ENCODE peak calls at places on chromosomes 2 and 18, in six cellular contexts. V is A549, U is K562, Y is H1, H is stomach, R is transverse colon. O is an unnamed sample.

GRCh38 chr2:17416891-17417391 is 101.3 kb downstream of the RAD51AP2 start:
- DNase-seq in R (no peak), H (no peak), V (no peak), Y (no peak), U (no peak), O (no peak)

GRCh38 chr2:231887756-231888155 is 38.4 kb downstream of the NPPC start:
- DNase-seq in H (no peak), Y (no peak), U (no peak), V (no peak), R (no peak), O (no peak)

GRCh38 chr2:238866656-238867277 is 18.9 kb downstream of the TWIST2 start:
- DNase-seq in R (no peak), U (no peak), H (no peak), Y (no peak), V (no peak), O (no peak)

GRCh38 chr2:667332-668000 is 9.7 kb downstream of the TMEM18 start:
- DNase-seq in V (peak), R (no peak), H (no peak), U (peak), Y (no peak), O (no peak)

GRCh38 chr2:7672027-7672684 is 754.9 kb downstream of the RNF144A start:
- DNase-seq in V (peak), U (peak), R (peak), Y (peak), H (peak), O (no peak)

GRCh38 chr2:111618953-111619902 is 264.8 kb downstream of the ANAPC1 start:
- DNase-seq in U (no peak), R (no peak), Y (no peak), H (no peak), V (peak), O (no peak)

GRCh38 chr2:183078467-183079334 is at the start of gene DUSP19:
- DNase-seq in H (peak), Y (peak), R (peak), U (peak), V (peak), O (peak)

GRCh38 chr2:242031481-242032019 is 162.0 kb downstream of the RTP5 start:
- DNase-seq in H (no peak), U (no peak), V (no peak), Y (peak), R (no peak), O (peak)

GRCh38 chr18:74899554-74899953 is 301.9 kb downstream of the ZNF407 start:
- DNase-seq in R (no peak), V (no peak), Y (no peak), U (no peak), H (peak), O (peak)

GRCh38 chr2:46647041-46647440 is 167.7 kb downstream of the TMEM247 start:
- DNase-seq in V (no peak), Y (peak), U (no peak), R (no peak), H (no peak), O (no peak)

GRCh38 chr2:133247613-133248012 is 320.6 kb downstream of the NCKAP5 start:
- DNase-seq in V (no peak), H (no peak), Y (no peak), R (no peak), U (no peak), O (no peak)

GRCh38 chr2:216210711-216211131 is 101.6 kb downstream of the XRCC5 start:
- DNase-seq in U (no peak), H (no peak), R (no peak), Y (no peak), V (no peak), O (no peak)

GRCh38 chr2:88059979-88060906 is 4.7 kb upstream of the KRCC1 start:
- DNase-seq in V (peak), H (no peak), R (no peak), Y (no peak), U (peak), O (no peak)

GRCh38 chr2:210477496-210477895 is 937 bp upstream of the LANCL1 start:
- DNase-seq in Y (peak), U (peak), H (no peak), R (no peak), V (peak), O (peak)

GRCh38 chr18:32542221-32542798 is 71.6 kb upstream of the GAREM1 start:
- DNase-seq in V (no peak), Y (no peak), U (no peak), R (no peak), H (no peak), O (no peak)

GRCh38 chr2:30385327-30385726 is 61.7 kb upstream of the LCLAT1 start:
- DNase-seq in R (no peak), U (no peak), Y (peak), H (no peak), V (peak), O (no peak)

GRCh38 chr2:172440795-172441194 is 13.4 kb downstream of the ITGA6 start:
- DNase-seq in R (no peak), Y (no peak), H (no peak), U (no peak), V (peak), O (no peak)

GRCh38 chr2:120540719-120541552 is 194.7 kb upstream of the GLI2 start:
- DNase-seq in U (no peak), R (no peak), H (no peak), Y (no peak), V (no peak), O (no peak)

GRCh38 chr2:159913897-159914296 is 115.9 kb upstream of the CD302 start:
- DNase-seq in R (no peak), V (no peak), H (no peak), Y (no peak), U (no peak), O (no peak)

GRCh38 chr2:241489733-241490443 is 18.5 kb downstream of the STK25 start:
- DNase-seq in U (peak), Y (peak), H (peak), R (peak), V (no peak), O (no peak)

GRCh38 chr18:25278415-25278814 is 73.6 kb downstream of the ZNF521 start:
- DNase-seq in R (no peak), H (no peak), V (no peak), U (no peak), Y (no peak), O (no peak)

GRCh38 chr2:62586981-62587380 is 81.0 kb upstream of the TMEM17 start:
- DNase-seq in V (no peak), H (no peak), R (no peak), Y (no peak), U (no peak), O (no peak)

GRCh38 chr2:25063876-25064660 is 22.2 kb downstream of the EFR3B start:
- DNase-seq in V (no peak), U (no peak), H (no peak), Y (no peak), R (no peak), O (no peak)

GRCh38 chr18:57980573-57981348 is 63.3 kb upstream of the NEDD4L start:
- DNase-seq in U (no peak), R (no peak), H (no peak), V (no peak), Y (no peak), O (no peak)

DNA sequence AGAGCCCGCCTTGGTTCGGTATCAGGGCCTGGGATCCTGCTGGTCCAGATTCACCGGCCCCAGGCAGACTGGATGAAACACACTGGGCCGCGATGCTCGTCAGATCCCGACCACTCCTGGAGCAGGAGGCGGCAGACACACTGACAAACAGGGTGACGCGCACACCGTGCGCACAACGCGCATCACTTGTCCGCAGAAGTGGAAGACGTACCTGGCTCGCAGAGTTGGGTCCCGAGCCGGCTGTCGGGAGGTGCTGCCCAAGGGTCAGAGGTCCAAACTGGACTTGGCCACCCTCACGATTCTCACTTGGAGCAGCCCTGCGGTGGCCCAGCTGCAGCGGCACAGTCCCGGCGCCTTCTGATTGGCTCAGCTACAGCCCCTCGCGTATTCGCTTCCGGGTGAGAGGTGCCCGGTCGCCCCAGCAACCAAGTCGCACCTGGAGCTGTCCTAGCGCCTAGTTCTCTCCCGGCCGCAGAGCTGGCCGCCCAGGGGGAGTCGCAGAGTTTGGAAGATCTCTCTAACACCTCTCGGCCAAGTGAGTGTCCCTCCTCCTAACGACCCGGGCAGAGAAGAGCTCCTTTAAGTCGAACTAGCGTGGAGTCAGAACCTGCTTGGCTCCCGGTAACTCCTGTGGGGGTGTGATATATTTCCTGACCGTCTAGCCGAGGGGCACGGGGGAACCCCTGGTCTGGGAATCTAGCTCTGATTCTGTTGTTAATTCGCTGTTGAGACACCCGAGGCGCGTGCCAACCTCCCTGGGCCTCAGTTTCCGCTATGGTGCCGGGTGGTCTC is at the start of the genes DHX57 and MORN2:
- DNase-seq in R (peak), V (peak), H (peak), U (peak), Y (peak), O (peak)
- TF ChIP-seq POLR2A in R (no peak), V (peak), H (no peak), U (peak), Y (peak), O (no peak)

GRCh38 chr2:196173505-196173904 is 2.1 kb upstream of the STK17B start:
- DNase-seq in R (no peak), V (no peak), U (no peak), H (no peak), Y (no peak), O (no peak)

GRCh38 chr2:196174424-196174823 is 3.0 kb upstream of the STK17B start:
- DNase-seq in V (no peak), R (no peak), U (no peak), Y (peak), H (no peak), O (no peak)

GRCh38 chr2:196171946-196172345 is 568 bp upstream of the STK17B start:
- DNase-seq in U (no peak), H (no peak), Y (no peak), R (no peak), V (no peak), O (no peak)

GRCh38 chr2:196171248-196171871 is at the start of gene STK17B:
- DNase-seq in H (peak), Y (peak), U (peak), R (peak), V (peak), O (peak)

DNA sequence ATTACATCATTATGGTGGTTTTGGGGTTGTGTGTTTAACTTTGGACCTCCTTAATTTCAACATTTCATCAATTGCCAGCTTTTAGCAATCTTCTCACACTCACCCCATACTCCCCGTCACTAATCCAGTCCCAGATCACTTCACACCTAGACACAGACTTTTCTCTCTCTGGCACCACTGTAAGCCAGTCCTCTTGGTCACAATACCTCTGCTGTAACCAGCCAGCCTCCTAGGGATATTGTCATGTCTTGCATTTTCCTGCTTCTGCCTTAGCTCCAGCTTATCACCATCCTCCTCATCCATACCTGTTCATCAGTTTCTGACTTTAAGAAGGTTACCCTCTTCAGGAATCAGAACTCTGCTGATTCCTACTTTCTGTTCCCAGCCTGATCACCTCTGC is 1.6 kb upstream of the STK17B start:
- DNase-seq in Y (no peak), H (no peak), R (no peak), U (no peak), V (no peak), O (no peak)
- H3K4me3 ChIP-seq in Y (no peak), H (no peak), R (no peak), U (no peak), V (no peak), O (no peak)

GRCh38 chr2:65265090-65266045 is 37.7 kb downstream of the ACTR2 start:
- DNase-seq in H (no peak), U (peak), R (no peak), Y (no peak), V (peak), O (no peak)
- TF ChIP-seq EP300 in H (no peak), U (no peak), R (no peak), Y (no peak), V (no peak), O (no peak)

GRCh38 chr18:31101148-31102019 is 837 bp downstream of the DSC2 start:
- DNase-seq in U (peak), R (peak), V (peak), Y (peak), H (peak), O (peak)
- TF ChIP-seq POLR2A in U (peak), R (peak), V (no peak), Y (peak), H (no peak), O (no peak)

GRCh38 chr2:148814853-148815419 is 60.1 kb upstream of the KIF5C start:
- DNase-seq in H (peak), V (no peak), Y (peak), R (peak), U (no peak), O (no peak)

GRCh38 chr2:148813603-148814065 is 61.4 kb upstream of the KIF5C start:
- DNase-seq in U (peak), R (peak), H (peak), V (no peak), Y (peak), O (no peak)

GRCh38 chr2:148816176-148816575 is 58.9 kb upstream of the KIF5C start:
- DNase-seq in H (no peak), V (no peak), Y (peak), U (no peak), R (no peak), O (no peak)

GRCh38 chr2:148812306-148812705 is 62.7 kb upstream of the KIF5C start:
- DNase-seq in U (no peak), H (no peak), V (no peak), R (peak), Y (peak), O (peak)

GRCh38 chr2:148814143-148814852 is 60.7 kb upstream of the KIF5C start:
- DNase-seq in U (no peak), H (peak), R (peak), Y (peak), V (no peak), O (no peak)
- H3K4me3 ChIP-seq in U (no peak), H (no peak), R (no peak), Y (no peak), V (no peak), O (no peak)

GRCh38 chr2:99689135-99689742 is 199.4 kb upstream of the REV1 start:
- DNase-seq in Y (no peak), U (no peak), H (no peak), V (no peak), R (no peak), O (no peak)
- TF ChIP-seq EP300 in Y (no peak), U (no peak), H (no peak), V (no peak), R (no peak), O (no peak)

GRCh38 chr2:85503611-85504433 is 35.1 kb upstream of the MAT2A start:
- DNase-seq in V (no peak), R (no peak), Y (no peak), H (no peak), U (no peak), O (no peak)

GRCh38 chr2:85502720-85503119 is 36.2 kb upstream of the MAT2A start:
- DNase-seq in Y (no peak), V (no peak), R (no peak), H (no peak), U (no peak), O (no peak)

GRCh38 chr2:85504434-85505261 is 34.3 kb upstream of the MAT2A start:
- DNase-seq in H (peak), Y (no peak), U (no peak), V (peak), R (no peak), O (no peak)

GRCh38 chr2:85501244-85501643 is 37.7 kb upstream of the MAT2A start:
- DNase-seq in H (no peak), Y (no peak), R (no peak), U (peak), V (peak), O (no peak)

GRCh38 chr2:85503168-85503610 is 35.8 kb upstream of the MAT2A start:
- DNase-seq in H (peak), Y (no peak), V (peak), R (peak), U (no peak), O (no peak)
- TF ChIP-seq POLR2A in H (no peak), Y (no peak), V (no peak), R (no peak), U (no peak), O (no peak)

GRCh38 chr2:179044500-179044899 is 5.4 kb downstream of the CCDC141 start:
- DNase-seq in H (no peak), R (no peak), V (no peak), Y (no peak), U (no peak), O (no peak)

GRCh38 chr2:179049203-179049545 is 763 bp downstream of the CCDC141 start:
- DNase-seq in H (no peak), R (no peak), V (no peak), U (no peak), Y (no peak), O (no peak)

GRCh38 chr2:179050735-179051134 is 798 bp upstream of the CCDC141 start:
- DNase-seq in Y (no peak), U (no peak), V (no peak), R (no peak), H (no peak), O (no peak)

GRCh38 chr2:179051250-179051649 is 1.3 kb upstream of the CCDC141 start:
- DNase-seq in H (no peak), V (no peak), R (no peak), U (no peak), Y (no peak), O (no peak)

DNA sequence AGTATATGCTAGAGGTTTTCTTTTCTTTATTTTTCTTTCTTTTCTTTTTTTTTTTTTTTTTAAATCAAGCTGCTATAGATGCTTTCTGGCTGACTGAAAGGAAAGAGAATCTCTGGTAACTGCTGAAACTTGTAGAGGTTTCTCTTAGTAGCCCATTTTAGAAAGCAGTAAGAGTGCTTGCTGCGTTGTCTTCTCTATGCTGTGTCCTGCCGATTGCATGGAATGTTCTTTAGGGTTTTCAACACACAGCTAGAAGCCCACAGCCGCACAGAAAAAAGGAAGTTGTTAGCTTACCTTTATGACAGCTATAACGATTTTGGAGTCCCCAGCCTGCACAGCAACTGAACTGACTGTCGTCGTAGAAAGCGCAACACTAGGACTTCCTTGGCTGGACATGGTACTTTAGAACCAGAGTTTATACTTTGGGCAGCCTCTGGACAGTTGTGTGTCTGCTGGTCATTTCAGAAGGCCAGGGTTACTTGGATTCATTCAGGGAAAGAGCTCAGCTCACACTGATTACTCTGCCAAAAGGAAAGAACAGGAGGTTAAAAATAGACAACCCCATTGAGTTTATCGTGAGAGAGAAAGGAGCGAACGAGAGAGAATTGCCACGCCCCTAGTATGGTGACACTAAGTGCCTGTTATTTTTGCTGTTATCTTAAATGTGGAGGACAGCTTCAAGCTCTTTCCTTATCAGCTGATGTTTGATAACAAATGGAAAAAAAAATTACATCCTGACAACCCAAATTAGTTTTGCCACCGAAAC is at the start of gene CCDC141:
- DNase-seq in V (no peak), Y (no peak), R (peak), H (no peak), U (no peak), O (no peak)
- H3K4me3 ChIP-seq in V (no peak), Y (no peak), R (peak), H (peak), U (no peak), O (no peak)

DNA sequence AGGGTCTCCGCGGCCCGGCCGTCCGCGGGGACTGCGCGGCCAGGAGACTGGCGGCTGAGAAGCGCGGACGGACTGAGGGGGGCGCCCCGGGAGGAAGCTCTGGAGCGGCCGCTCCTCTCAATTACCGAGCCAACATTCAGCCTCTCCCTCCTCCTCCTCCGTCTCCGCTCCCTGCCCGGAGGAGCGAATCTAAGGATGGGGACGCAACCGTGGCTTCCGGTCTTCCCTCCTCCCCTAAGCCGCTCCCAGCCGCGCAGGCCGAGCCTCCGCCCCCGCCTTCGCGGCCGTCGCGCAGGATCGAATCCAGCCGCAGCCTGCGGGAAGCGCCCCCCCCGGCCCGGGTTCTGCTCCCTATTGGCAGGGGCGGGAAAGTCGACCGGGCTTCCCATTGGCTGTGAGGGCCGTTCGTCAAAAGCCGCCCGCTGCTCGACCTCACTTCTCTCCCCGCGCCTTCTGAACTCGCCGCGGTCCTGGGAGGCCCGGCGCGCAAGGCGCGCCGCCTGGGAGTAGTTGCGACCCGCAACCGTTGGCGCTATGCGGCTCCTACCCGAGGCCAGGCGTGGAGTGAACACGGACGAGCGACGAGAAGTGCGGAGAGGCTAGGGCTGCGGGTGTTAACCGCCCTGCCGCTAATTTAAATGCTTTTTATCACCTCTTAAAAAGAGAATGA is at the start of gene HNRNPLL:
- DNase-seq in R (peak), V (peak), U (peak), Y (peak), H (peak), O (peak)
- TF ChIP-seq EP300 in R (no peak), V (no peak), U (peak), Y (no peak), H (no peak), O (peak)